ENCODE peak calls at places on chromosomes 4 and X, in ten cellular contexts. U, Y, Z, C, S, D, B, P, J and R are unnamed samples.

GRCh38 chr4:118338981-118339765 is 13.6 kb downstream of the PRSS12 start:
- DNase-seq in U (no peak), Y (no peak), Z (no peak), C (peak), S (peak), D (no peak), B (no peak), P (peak), J (no peak), R (no peak)

GRCh38 chrX:135086197-135086854 is 34.0 kb downstream of the ETDB start:
- DNase-seq in U (peak), Y (no peak), Z (peak), C (peak), S (peak), D (peak), B (no peak), P (peak), J (peak), R (no peak)

GRCh38 chr4:140935259-140935658 is 179.1 kb upstream of the TBC1D9 start:
- DNase-seq in U (no peak), Y (no peak), Z (no peak), C (peak), S (peak), D (no peak), B (peak), P (peak), J (no peak), R (no peak)

GRCh38 chrX:18377802-18378201 is 23.3 kb upstream of the SCML2 start:
- DNase-seq in U (peak), Y (no peak), Z (peak), C (peak), S (peak), D (peak), B (no peak), P (peak), J (no peak), R (peak)

GRCh38 chrX:2538016-2538415 is 37.2 kb upstream of the DHRSX start:
- DNase-seq in U (no peak), Y (no peak), Z (no peak), C (no peak), S (peak), D (no peak), B (no peak), P (no peak), J (no peak), R (peak)

GRCh38 chr4:52594961-52595360 is 64.1 kb downstream of the USP46 start:
- DNase-seq in U (no peak), Y (no peak), Z (no peak), C (no peak), S (no peak), D (no peak), B (no peak), P (peak), J (no peak), R (no peak)

GRCh38 chrX:131818297-131818936 is 204.7 kb upstream of the STK26 start:
- DNase-seq in U (no peak), Y (no peak), Z (no peak), C (no peak), S (no peak), D (no peak), B (no peak), P (no peak), J (no peak), R (no peak)

GRCh38 chr4:122172266-122172665 is 20.1 kb downstream of the BLTP1 start:
- DNase-seq in U (no peak), Y (no peak), Z (no peak), C (no peak), S (no peak), D (no peak), B (no peak), P (no peak), J (no peak), R (no peak)

GRCh38 chr4:70722199-70722791 is 531 bp downstream of the RUFY3 start:
- DNase-seq in U (no peak), Y (no peak), Z (no peak), C (peak), S (peak), D (peak), B (no peak), P (peak), J (no peak), R (no peak)

GRCh38 chrX:40495659-40496058 is 85.1 kb upstream of the ATP6AP2 start:
- DNase-seq in U (no peak), Y (no peak), Z (no peak), C (no peak), S (no peak), D (no peak), B (no peak), P (no peak), J (no peak), R (no peak)

GRCh38 chr4:125313497-125313896 is 1.3 kb upstream of the FAT4 start:
- DNase-seq in U (no peak), Y (peak), Z (peak), C (peak), S (peak), D (peak), B (no peak), P (peak), J (no peak), R (peak)

GRCh38 chrX:49155900-49156837 is 6.4 kb upstream of the MAGIX start:
- DNase-seq in U (peak), Y (peak), Z (peak), C (peak), S (peak), D (peak), B (peak), P (peak), J (peak), R (peak)

GRCh38 chr4:99949034-99949998 is 759 bp downstream of the H2AZ1 start:
- DNase-seq in U (peak), Y (peak), Z (peak), C (peak), S (peak), D (peak), B (peak), P (peak), J (peak), R (peak)

GRCh38 chrX:96564595-96564994 is 120.0 kb upstream of the DIAPH2 start:
- DNase-seq in U (no peak), Y (no peak), Z (no peak), C (no peak), S (no peak), D (no peak), B (no peak), P (peak), J (no peak), R (no peak)

GRCh38 chr4:95155759-95156451 is 392.9 kb downstream of the UNC5C start:
- DNase-seq in U (no peak), Y (no peak), Z (peak), C (no peak), S (peak), D (peak), B (no peak), P (peak), J (no peak), R (no peak)

GRCh38 chr4:1402516-1403101 is 3.6 kb downstream of the NKX1-1 start:
- DNase-seq in U (no peak), Y (no peak), Z (no peak), C (no peak), S (no peak), D (no peak), B (no peak), P (no peak), J (no peak), R (no peak)

GRCh38 chrX:981791-982626 is 230.4 kb downstream of the CRLF2 start:
- DNase-seq in U (no peak), Y (no peak), Z (no peak), C (peak), S (no peak), D (no peak), B (no peak), P (no peak), J (no peak), R (no peak)

GRCh38 chrX:15418041-15418706 is 34.0 kb upstream of the VEGFD start:
- DNase-seq in U (no peak), Y (no peak), Z (no peak), C (peak), S (no peak), D (no peak), B (no peak), P (peak), J (no peak), R (no peak)

GRCh38 chrX:43166874-43167273 is 388.9 kb upstream of the PPP1R2C start:
- DNase-seq in U (no peak), Y (no peak), Z (peak), C (no peak), S (no peak), D (peak), B (no peak), P (no peak), J (no peak), R (no peak)

GRCh38 chr4:154439224-154439623 is 52.4 kb downstream of the DCHS2 start:
- DNase-seq in U (no peak), Y (no peak), Z (no peak), C (no peak), S (no peak), D (no peak), B (no peak), P (no peak), J (no peak), R (no peak)

GRCh38 chrX:72094894-72095293 is 36.8 kb downstream of the RTL5 start:
- DNase-seq in U (peak), Y (no peak), Z (no peak), C (no peak), S (peak), D (peak), B (peak), P (peak), J (peak), R (no peak)